ENCODE peak calls at places on chromosome 7, in five cellular contexts. Y is non-pigmented ciliary epithelial cell, M is amniotic stem cell, H is AG09319, G is AG09309. V is an unnamed sample.

GRCh38 chr7:94832051-94832450 is 75.3 kb upstream of the PPP1R9A start:
- DNase-seq in Y (no peak), M (no peak), H (no peak), G (no peak), V (no peak)

GRCh38 chr7:104327963-104328307 is 468 bp upstream of the LHFPL3 start:
- DNase-seq in Y (no peak), M (no peak), H (no peak), G (no peak), V (no peak)

GRCh38 chr7:152411389-152411788 is 24.4 kb downstream of the KMT2C start:
- DNase-seq in Y (no peak), M (no peak), H (no peak), G (no peak), V (no peak)

GRCh38 chr7:92609921-92610518 is 19.8 kb upstream of the FAM133B start:
- DNase-seq in Y (no peak), M (no peak), H (no peak), G (no peak), V (no peak)

GRCh38 chr7:158847451-158847866 is 8.9 kb upstream of the DYNC2I1 start:
- DNase-seq in Y (no peak), M (no peak), H (no peak), G (no peak), V (peak; percentile 35)

GRCh38 chr7:6615853-6616555 is 594 bp downstream of the ZNF853 start:
- DNase-seq in Y (no peak), M (no peak), H (no peak), G (no peak), V (no peak)

GRCh38 chr7:90594791-90595317 is 1.3 kb upstream of the CDK14 start:
- DNase-seq in Y (peak; percentile 71), M (peak; percentile 24), H (no peak), G (peak; percentile 35), V (peak; percentile 71)

GRCh38 chr7:150341263-150342118 is at the start of gene RARRES2:
- DNase-seq in Y (no peak), M (no peak), H (no peak), G (no peak), V (no peak)

GRCh38 chr7:26609082-26609481 is 255.3 kb downstream of the SKAP2 start:
- DNase-seq in Y (no peak), M (no peak), H (no peak), G (no peak), V (no peak)

GRCh38 chr7:144842377-144842851 is 6.6 kb upstream of the TPK1 start:
- DNase-seq in Y (no peak), M (no peak), H (no peak), G (no peak), V (no peak)

GRCh38 chr7:45457591-45457990 is 116.6 kb upstream of the ADCY1 start:
- DNase-seq in Y (no peak), M (no peak), H (no peak), G (no peak), V (no peak)

GRCh38 chr7:40077849-40078248 is 56.6 kb downstream of the MPLKIP start:
- DNase-seq in Y (peak; percentile 3), M (no peak), H (peak; percentile 19), G (peak; percentile 33), V (no peak)

GRCh38 chr7:117458977-117459583 is 20.7 kb upstream of the CFTR start:
- DNase-seq in Y (no peak), M (peak; percentile 19), H (peak; percentile 10), G (no peak), V (peak; percentile 19)

GRCh38 chr7:127525866-127526456 is 59.4 kb downstream of the GCC1 start:
- DNase-seq in Y (no peak), M (no peak), H (no peak), G (no peak), V (no peak)

GRCh38 chr7:20793686-20794394 is 7.2 kb upstream of the SP8 start:
- DNase-seq in Y (no peak), M (no peak), H (no peak), G (no peak), V (no peak)

GRCh38 chr7:47069385-47070076 is 512.4 kb downstream of the TNS3 start:
- DNase-seq in Y (no peak), M (no peak), H (no peak), G (no peak), V (no peak)

GRCh38 chr7:131370523-131370968 is 42.9 kb downstream of the MKLN1 start:
- DNase-seq in Y (no peak), M (no peak), H (no peak), G (peak; percentile 2), V (peak; percentile 28)

GRCh38 chr7:155291045-155291530 is 6.6 kb upstream of the INSIG1 start:
- DNase-seq in Y (no peak), M (no peak), H (no peak), G (no peak), V (peak; percentile 79)

GRCh38 chr7:122674502-122674901 is 24.4 kb downstream of the RNF133 start:
- DNase-seq in Y (peak; percentile 9), M (peak; percentile 24), H (peak; percentile 10), G (no peak), V (peak; percentile 27)

GRCh38 chr7:91661727-91662126 is 218.8 kb downstream of the MTERF1 start:
- DNase-seq in Y (no peak), M (no peak), H (no peak), G (no peak), V (no peak)

GRCh38 chr7:137931823-137932222 is 70.1 kb downstream of the CREB3L2 start:
- DNase-seq in Y (no peak), M (no peak), H (no peak), G (no peak), V (no peak)

GRCh38 chr7:133300097-133300496 is 47.2 kb downstream of the EXOC4 start:
- DNase-seq in Y (no peak), M (no peak), H (no peak), G (no peak), V (no peak)

GRCh38 chr7:145902123-145902522 is 214.5 kb upstream of the CNTNAP2 start:
- DNase-seq in Y (no peak), M (no peak), H (no peak), G (no peak), V (no peak)

GRCh38 chr7:131104611-131105293 is 222.9 kb upstream of the MKLN1 start:
- DNase-seq in Y (no peak), M (no peak), H (no peak), G (no peak), V (peak; percentile 17)

GRCh38 chr7:20030915-20031362 is 186.2 kb downstream of the MACC1 start:
- DNase-seq in Y (peak; percentile 28), M (no peak), H (peak; percentile 37), G (peak; percentile 61), V (peak; percentile 26)

GRCh38 chr7:73978681-73979563 is 49.1 kb upstream of the ELN start:
- DNase-seq in Y (no peak), M (no peak), H (no peak), G (no peak), V (no peak)

GRCh38 chr7:4169505-4169904 is 512.6 kb upstream of the FOXK1 start:
- DNase-seq in Y (no peak), M (no peak), H (no peak), G (no peak), V (no peak)

GRCh38 chr7:155297517-155298287 is at the start of gene INSIG1:
- DNase-seq in Y (no peak), M (peak; percentile 79), H (peak; percentile 87), G (peak; percentile 61), V (peak; percentile 99)

GRCh38 chr7:69550991-69551390 is 47.3 kb upstream of the AUTS2 start:
- DNase-seq in Y (no peak), M (no peak), H (no peak), G (no peak), V (no peak)

GRCh38 chr7:31192996-31193395 is 140.9 kb downstream of the ADCYAP1R1 start:
- DNase-seq in Y (no peak), M (peak; percentile 8), H (no peak), G (no peak), V (peak; percentile 70)

GRCh38 chr7:42237891-42238531 is 1.0 kb upstream of the GLI3 start:
- DNase-seq in Y (no peak), M (no peak), H (no peak), G (no peak), V (peak; percentile 55)

GRCh38 chr7:26667514-26668133 is 196.8 kb downstream of the SKAP2 start:
- DNase-seq in Y (peak; percentile 67), M (peak; percentile 81), H (peak; percentile 64), G (peak; percentile 83), V (peak; percentile 84)

GRCh38 chr7:96657347-96658010 is 52.2 kb downstream of the SEM1 start:
- DNase-seq in Y (no peak), M (no peak), H (no peak), G (no peak), V (no peak)

GRCh38 chr7:157545681-157546060 is 208.9 kb downstream of the DNAJB6 start:
- DNase-seq in Y (no peak), M (no peak), H (no peak), G (no peak), V (no peak)

GRCh38 chr7:130838738-130839137 is 104.7 kb upstream of the KLF14 start:
- DNase-seq in Y (peak; percentile 68), M (peak; percentile 75), H (peak; percentile 77), G (peak; percentile 96), V (peak; percentile 88)

GRCh38 chr7:7919449-7919945 is 49.1 kb upstream of the GLCCI1 start:
- DNase-seq in Y (no peak), M (no peak), H (no peak), G (no peak), V (no peak)

V was measured in AG08395.